ENCODE peak calls at places on chromosomes 5 and 9, in eight cellular contexts. W, I, J, M, H, B, N and K are unnamed samples.

GRCh38 chr9:137045294-137046093 is 483 bp downstream of the NPDC1 start:
- DNase-seq in W (peak), I (peak), J (no peak), M (peak), H (no peak), B (no peak), N (peak), K (peak)

GRCh38 chr5:10828241-10828640 is 67.2 kb upstream of the DAP start:
- DNase-seq in W (no peak), I (peak), J (no peak), M (peak), H (no peak), B (no peak), N (peak), K (no peak)

GRCh38 chr5:115963566-115963965 is 1.3 kb downstream of the LVRN start:
- DNase-seq in W (peak), I (no peak), J (no peak), M (no peak), H (no peak), B (no peak), N (no peak), K (no peak)

GRCh38 chr9:37965116-37965515 is 61.2 kb upstream of the SLC25A51 start:
- DNase-seq in W (no peak), I (no peak), J (no peak), M (no peak), H (no peak), B (peak), N (no peak), K (no peak)

GRCh38 chr9:118533850-118534249 is 829.6 kb downstream of the TLR4 start:
- DNase-seq in W (no peak), I (no peak), J (no peak), M (no peak), H (no peak), B (no peak), N (no peak), K (no peak)

GRCh38 chr9:135079676-135080075 is 7.8 kb upstream of the OLFM1 start:
- DNase-seq in W (no peak), I (no peak), J (no peak), M (no peak), H (peak), B (no peak), N (no peak), K (no peak)

GRCh38 chr5:151183451-151184245 is 26.1 kb upstream of the ANXA6 start:
- DNase-seq in W (no peak), I (peak), J (no peak), M (peak), H (no peak), B (peak), N (no peak), K (no peak)

GRCh38 chr9:122032346-122032745 is 60.8 kb downstream of the TTLL11 start:
- DNase-seq in W (no peak), I (no peak), J (no peak), M (no peak), H (no peak), B (no peak), N (no peak), K (no peak)

GRCh38 chr5:148379340-148379739 is 4.4 kb upstream of the FBXO38 start:
- DNase-seq in W (no peak), I (no peak), J (no peak), M (no peak), H (no peak), B (no peak), N (no peak), K (no peak)

GRCh38 chr9:121861501-121862180 is 210.2 kb downstream of the DAB2IP start:
- DNase-seq in W (peak), I (no peak), J (peak), M (no peak), H (no peak), B (no peak), N (no peak), K (peak)

GRCh38 chr9:89592963-89593775 is 11.6 kb upstream of the GADD45G start:
- DNase-seq in W (peak), I (no peak), J (no peak), M (peak), H (no peak), B (peak), N (no peak), K (peak)

GRCh38 chr5:175749591-175749990 is 91.7 kb downstream of the HRH2 start:
- DNase-seq in W (no peak), I (no peak), J (no peak), M (no peak), H (no peak), B (peak), N (no peak), K (no peak)

GRCh38 chr5:127290019-127290945 is at the start of gene MEGF10:
- DNase-seq in W (peak), I (peak), J (peak), M (peak), H (peak), B (peak), N (peak), K (peak)

GRCh38 chr5:132327278-132327959 is 33.2 kb downstream of the SLC22A4 start:
- DNase-seq in W (no peak), I (peak), J (no peak), M (peak), H (no peak), B (no peak), N (peak), K (peak)

GRCh38 chr5:95918421-95919006 is 43.1 kb downstream of the ELL2 start:
- DNase-seq in W (peak), I (no peak), J (no peak), M (no peak), H (no peak), B (no peak), N (no peak), K (no peak)

GRCh38 chr9:33416996-33417395 is 14.6 kb upstream of the AQP7 start:
- DNase-seq in W (no peak), I (no peak), J (no peak), M (no peak), H (no peak), B (no peak), N (no peak), K (no peak)

GRCh38 chr5:74041913-74042312 is 415.9 kb downstream of the ARHGEF28 start:
- DNase-seq in W (no peak), I (no peak), J (no peak), M (no peak), H (no peak), B (no peak), N (no peak), K (no peak)

GRCh38 chr9:96599298-96599697 is 20.3 kb downstream of the CDC14B start:
- DNase-seq in W (no peak), I (peak), J (no peak), M (no peak), H (no peak), B (no peak), N (peak), K (peak)

GRCh38 chr9:128399851-128400250 is 20.8 kb upstream of the CERCAM start:
- DNase-seq in W (no peak), I (no peak), J (no peak), M (no peak), H (no peak), B (no peak), N (no peak), K (no peak)

GRCh38 chr9:133956520-133957076 is 35.5 kb downstream of the VAV2 start:
- DNase-seq in W (peak), I (peak), J (no peak), M (peak), H (no peak), B (peak), N (peak), K (no peak)

GRCh38 chr5:124342027-124342471 is 404.4 kb downstream of the ZNF608 start:
- DNase-seq in W (no peak), I (peak), J (no peak), M (peak), H (no peak), B (no peak), N (peak), K (peak)

GRCh38 chr9:38619556-38620447 is 594 bp downstream of the ANKRD18A start:
- DNase-seq in W (peak), I (no peak), J (no peak), M (no peak), H (no peak), B (peak), N (no peak), K (peak)

GRCh38 chr5:118762291-118762690 is 226.1 kb downstream of the DTWD2 start:
- DNase-seq in W (no peak), I (no peak), J (no peak), M (no peak), H (no peak), B (no peak), N (no peak), K (no peak)

GRCh38 chr5:72597456-72597948 is 90.3 kb upstream of the ZNF366 start:
- DNase-seq in W (no peak), I (peak), J (peak), M (peak), H (no peak), B (peak), N (peak), K (peak)

GRCh38 chr9:70478963-70479641 is 64.6 kb upstream of the KLF9 start:
- DNase-seq in W (no peak), I (peak), J (no peak), M (peak), H (no peak), B (no peak), N (peak), K (peak)

GRCh38 chr5:93622240-93622885 is 39.3 kb downstream of the NR2F1 start:
- DNase-seq in W (peak), I (peak), J (no peak), M (peak), H (no peak), B (peak), N (no peak), K (no peak)

GRCh38 chr9:104074876-104075275 is 19.2 kb upstream of the SMC2 start:
- DNase-seq in W (no peak), I (peak), J (no peak), M (peak), H (no peak), B (peak), N (peak), K (no peak)

GRCh38 chr5:159240301-159240870 is 22.7 kb upstream of the UBLCP1 start:
- DNase-seq in W (no peak), I (peak), J (peak), M (peak), H (no peak), B (no peak), N (no peak), K (no peak)

GRCh38 chr5:98770911-98771322 is 2.5 kb upstream of the RGMB start:
- DNase-seq in W (no peak), I (peak), J (peak), M (peak), H (no peak), B (peak), N (peak), K (no peak)

GRCh38 chr5:171162165-171162564 is 146.9 kb upstream of the TLX3 start:
- DNase-seq in W (peak), I (no peak), J (no peak), M (no peak), H (no peak), B (no peak), N (no peak), K (no peak)

GRCh38 chr5:128965011-128965637 is at the start of gene SLC27A6:
- DNase-seq in W (peak), I (no peak), J (peak), M (peak), H (no peak), B (peak), N (no peak), K (peak)

GRCh38 chr5:128966375-128966774 is 1.1 kb downstream of the SLC27A6 start:
- DNase-seq in W (no peak), I (no peak), J (no peak), M (no peak), H (no peak), B (no peak), N (no peak), K (no peak)

GRCh38 chr5:128966846-128967245 is 1.6 kb downstream of the SLC27A6 start:
- DNase-seq in W (no peak), I (no peak), J (no peak), M (no peak), H (no peak), B (no peak), N (no peak), K (no peak)

GRCh38 chr5:128962211-128962610 is 3.1 kb upstream of the SLC27A6 start:
- DNase-seq in W (no peak), I (no peak), J (no peak), M (no peak), H (no peak), B (no peak), N (no peak), K (no peak)

GRCh38 chr5:128965638-128966302 is 482 bp downstream of the SLC27A6 start:
- DNase-seq in W (no peak), I (no peak), J (no peak), M (no peak), H (no peak), B (no peak), N (no peak), K (no peak)
- H3K4me3 ChIP-seq in W (peak), I (no peak), J (peak), M (no peak), H (peak), B (peak), N (no peak), K (peak)

GRCh38 chr5:65478336-65478735 is 3.4 kb downstream of the ADAMTS6 start:
- DNase-seq in W (no peak), I (no peak), J (no peak), M (no peak), H (no peak), B (no peak), N (peak), K (no peak)

GRCh38 chr5:65480306-65480865 is 1.3 kb downstream of the ADAMTS6 start:
- DNase-seq in W (peak), I (peak), J (no peak), M (peak), H (peak), B (peak), N (peak), K (peak)

GRCh38 chr5:65481635-65482271 is at the start of gene ADAMTS6:
- DNase-seq in W (peak), I (peak), J (peak), M (peak), H (peak), B (peak), N (peak), K (peak)

GRCh38 chr5:65481171-65481575 is 547 bp downstream of the ADAMTS6 start:
- DNase-seq in W (peak), I (no peak), J (no peak), M (peak), H (no peak), B (no peak), N (peak), K (peak)

DNA sequence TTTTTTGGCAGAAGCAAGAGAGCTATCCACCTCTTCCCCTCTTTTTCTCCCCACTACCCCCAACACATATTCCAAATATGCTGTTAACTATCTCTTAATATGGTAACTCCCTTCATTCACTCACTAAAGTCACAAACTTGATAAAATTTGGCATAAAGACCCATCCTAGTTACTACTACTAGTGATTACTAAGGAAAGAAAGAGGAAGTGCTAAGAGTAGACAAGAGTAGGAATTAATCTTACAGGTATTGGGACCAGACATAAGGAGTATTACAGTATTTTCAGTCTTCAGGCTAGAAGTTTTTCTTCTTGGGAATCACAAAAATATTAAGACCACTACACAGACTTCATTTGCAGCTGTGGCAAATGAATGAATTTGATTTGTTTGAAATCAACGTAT is 2.2 kb downstream of the ADAMTS6 start:
- DNase-seq in W (no peak), I (no peak), J (no peak), M (no peak), H (no peak), B (peak), N (peak), K (no peak)
- H3K4me3 ChIP-seq in W (peak), I (peak), J (no peak), M (peak), H (peak), B (peak), N (peak), K (peak)

GRCh38 chr9:35562895-35563746 is 41.9 kb upstream of the TESK1 start:
- DNase-seq in W (no peak), I (peak), J (no peak), M (no peak), H (no peak), B (no peak), N (no peak), K (no peak)

GRCh38 chr9:35566417-35566816 is 38.6 kb upstream of the TESK1 start:
- DNase-seq in W (no peak), I (peak), J (no peak), M (peak), H (no peak), B (no peak), N (peak), K (peak)

GRCh38 chr9:35561468-35562261 is 43.4 kb upstream of the TESK1 start:
- DNase-seq in W (no peak), I (no peak), J (no peak), M (no peak), H (no peak), B (no peak), N (no peak), K (no peak)

GRCh38 chr9:35564658-35565061 is 40.4 kb upstream of the TESK1 start:
- DNase-seq in W (no peak), I (peak), J (no peak), M (no peak), H (no peak), B (no peak), N (no peak), K (no peak)

DNA sequence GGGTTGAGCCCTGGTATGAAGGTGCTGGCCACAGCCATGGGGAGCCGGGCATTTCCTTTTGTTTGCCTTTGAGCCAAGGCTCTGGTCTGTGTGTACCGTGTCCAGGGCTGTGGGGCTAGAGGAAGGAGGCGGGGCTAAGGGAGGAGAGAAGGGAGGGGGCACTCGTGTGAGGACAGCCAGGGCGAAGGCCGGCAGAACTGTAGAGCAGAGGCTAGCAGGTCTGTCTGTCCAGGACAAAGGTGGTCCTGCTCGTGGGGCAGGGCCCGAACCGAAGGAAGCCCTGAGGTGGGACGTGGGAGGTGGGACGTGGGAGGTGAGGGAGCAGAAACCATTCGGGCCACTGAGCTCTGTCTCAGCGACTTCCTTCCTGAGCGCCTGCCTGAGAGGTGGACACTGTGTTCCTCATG is 41.3 kb upstream of the TESK1 start:
- DNase-seq in W (peak), I (peak), J (no peak), M (no peak), H (no peak), B (no peak), N (no peak), K (peak)
- H3K4me3 ChIP-seq in W (no peak), I (no peak), J (no peak), M (no peak), H (no peak), B (no peak), N (no peak), K (no peak)

GRCh38 chr9:131707050-131707449 is 32.8 kb downstream of the RAPGEF1 start:
- DNase-seq in W (no peak), I (no peak), J (no peak), M (no peak), H (no peak), B (no peak), N (no peak), K (no peak)
- H3K4me3 ChIP-seq in W (no peak), I (no peak), J (no peak), M (no peak), H (no peak), B (no peak), N (no peak), K (no peak)

GRCh38 chr9:126331964-126332748 is 5.5 kb downstream of the MVB12B start:
- DNase-seq in W (no peak), I (no peak), J (no peak), M (no peak), H (no peak), B (no peak), N (no peak), K (no peak)

GRCh38 chr9:126327750-126328120 is 1.1 kb downstream of the MVB12B start:
- DNase-seq in W (peak), I (no peak), J (no peak), M (no peak), H (no peak), B (no peak), N (no peak), K (no peak)

GRCh38 chr9:126328415-126328814 is 1.8 kb downstream of the MVB12B start:
- DNase-seq in W (no peak), I (no peak), J (no peak), M (no peak), H (no peak), B (no peak), N (no peak), K (no peak)

GRCh38 chr9:126327016-126327749 is 554 bp downstream of the MVB12B start:
- DNase-seq in W (peak), I (no peak), J (peak), M (no peak), H (no peak), B (no peak), N (no peak), K (no peak)

DNA sequence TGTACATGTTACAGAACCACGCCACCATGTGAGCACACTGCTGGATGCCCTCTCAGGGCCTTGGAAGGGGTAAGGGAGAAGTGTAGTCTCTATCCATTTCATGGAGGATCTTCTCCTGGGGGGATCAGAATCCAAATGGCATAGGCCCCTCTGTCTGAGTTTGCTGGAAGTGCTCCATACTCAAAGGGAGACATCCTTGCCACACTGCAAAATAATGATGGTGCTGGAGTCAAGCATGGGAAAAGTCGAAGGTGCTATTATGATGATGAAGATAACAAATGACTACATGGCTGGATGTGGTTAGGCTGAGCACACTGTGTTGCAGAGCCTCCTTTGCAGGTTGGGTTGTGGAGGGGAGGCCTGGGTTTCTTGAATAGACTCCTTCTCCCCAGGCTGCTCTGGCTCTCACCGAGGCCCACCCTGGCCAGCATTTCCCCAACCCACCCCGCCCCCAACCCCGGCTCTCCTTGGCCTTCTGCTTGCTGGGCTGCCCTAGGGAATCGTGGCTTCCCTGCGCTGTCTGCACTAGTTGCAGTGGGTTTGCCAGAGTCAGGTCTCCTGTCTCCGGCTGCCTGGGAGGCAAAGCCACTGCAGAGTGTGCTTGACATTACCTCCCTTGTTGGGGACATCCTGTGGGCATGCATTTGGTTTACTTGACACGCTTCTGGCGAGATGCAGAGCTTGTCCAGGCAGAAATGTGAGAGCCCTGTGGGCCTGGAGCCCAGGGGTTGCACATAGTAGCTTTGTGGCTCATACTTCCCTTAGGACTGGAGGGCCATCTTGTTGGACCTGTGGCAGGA is 3.0 kb downstream of the MVB12B start:
- DNase-seq in W (no peak), I (no peak), J (no peak), M (no peak), H (no peak), B (peak), N (no peak), K (no peak)
- H3K4me3 ChIP-seq in W (no peak), I (no peak), J (no peak), M (no peak), H (no peak), B (no peak), N (no peak), K (no peak)

GRCh38 chr9:107667269-107667681 is 177.7 kb upstream of the KLF4 start:
- DNase-seq in W (no peak), I (no peak), J (no peak), M (no peak), H (no peak), B (no peak), N (peak), K (no peak)
- H3K4me3 ChIP-seq in W (no peak), I (no peak), J (no peak), M (no peak), H (no peak), B (no peak), N (no peak), K (no peak)